ENCODE peak calls at places on chromosomes 5 and 9, in six cellular contexts. R is fibroblast of mammary gland, B is RWPE1, O is NB4, Y is posterior cingulate gyrus, V is AML-193. T is an unnamed sample.

GRCh38 chr9:133060417-133060841 is 1.4 kb upstream of the CEL start:
- DNase-seq in Y (no peak), V (peak; percentile 19), O (peak; percentile 80), R (no peak), B (no peak), T (no peak)

GRCh38 chr5:90696148-90696547 is 137.6 kb downstream of the ADGRV1 start:
- DNase-seq in R (no peak), B (no peak), V (peak; percentile 87), Y (no peak), O (peak; percentile 4), T (no peak)

GRCh38 chr5:91136271-91136670 is 246.8 kb downstream of the ARRDC3 start:
- DNase-seq in V (no peak), R (no peak), B (peak; percentile 78), Y (no peak), O (no peak), T (no peak)

GRCh38 chr9:126301985-126302603 is 24.5 kb upstream of the MVB12B start:
- DNase-seq in B (peak; percentile 79), V (peak; percentile 58), O (peak; percentile 73), R (peak; percentile 58), Y (peak; percentile 65), T (peak; percentile 18)

GRCh38 chr5:150175536-150175935 is 9.0 kb downstream of the CDX1 start:
- DNase-seq in R (peak; percentile 46), V (no peak), Y (no peak), O (peak; percentile 65), B (peak; percentile 55), T (no peak)

GRCh38 chr5:126480824-126481223 is 57.6 kb downstream of the GRAMD2B start:
- DNase-seq in Y (no peak), V (no peak), O (no peak), B (no peak), R (no peak), T (no peak)

GRCh38 chr5:142327111-142327842 is 2.5 kb upstream of the SPRY4 start:
- DNase-seq in O (no peak), Y (no peak), B (peak; percentile 65), V (no peak), R (peak; percentile 91), T (peak; percentile 78)

GRCh38 chr9:107249131-107249533 is 33.9 kb upstream of the RAD23B start:
- DNase-seq in B (peak; percentile 90), V (no peak), R (no peak), O (no peak), Y (no peak), T (peak; percentile 38)

GRCh38 chr5:56457887-56458451 is 224.8 kb upstream of the ANKRD55 start:
- DNase-seq in B (no peak), Y (peak; percentile 21), O (no peak), R (no peak), V (no peak), T (peak; percentile 72)

GRCh38 chr9:73270967-73271722 is 119.5 kb downstream of the ANXA1 start:
- DNase-seq in R (peak; percentile 92), V (peak; percentile 89), O (peak; percentile 69), Y (no peak), B (peak; percentile 90), T (peak; percentile 22)

GRCh38 chr5:317086-317811 is 4.3 kb upstream of the AHRR start:
- DNase-seq in V (peak; percentile 61), R (peak; percentile 68), O (peak; percentile 95), B (peak; percentile 40), Y (peak; percentile 64), T (no peak)

GRCh38 chr9:84141762-84142370 is 161.3 kb downstream of the RMI1 start:
- DNase-seq in B (no peak), O (no peak), R (no peak), Y (no peak), V (no peak), T (no peak)

GRCh38 chr9:132794730-132795380 is 83.2 kb downstream of the AK8 start:
- DNase-seq in R (no peak), V (no peak), Y (no peak), O (no peak), B (peak; percentile 56), T (no peak)

GRCh38 chr5:120464627-120465280 is 654 bp downstream of the PRR16 start:
- DNase-seq in V (no peak), R (peak; percentile 77), Y (peak; percentile 17), B (peak; percentile 27), O (peak; percentile 24), T (no peak)

GRCh38 chr5:149288437-149288836 is 16.8 kb downstream of the AFAP1L1 start:
- DNase-seq in Y (no peak), R (no peak), B (no peak), O (no peak), V (no peak), T (no peak)

GRCh38 chr5:100566382-100567141 is 31.4 kb downstream of the FAM174A start:
- DNase-seq in O (no peak), R (no peak), V (no peak), B (no peak), Y (no peak), T (no peak)

GRCh38 chr9:113675475-113675941 is 200.6 kb upstream of the ZNF618 start:
- DNase-seq in R (peak; percentile 100), B (peak; percentile 78), O (peak; percentile 90), V (no peak), Y (no peak), T (peak; percentile 99)

GRCh38 chr5:146848133-146848532 is 30.4 kb downstream of the PPP2R2B start:
- DNase-seq in Y (no peak), O (no peak), R (no peak), V (no peak), B (no peak), T (no peak)

GRCh38 chr5:130141689-130142320 is 237.5 kb downstream of the CHSY3 start:
- DNase-seq in V (no peak), Y (peak; percentile 59), B (peak; percentile 51), R (peak; percentile 56), O (peak; percentile 25), T (no peak)

GRCh38 chr9:132074736-132075135 is 4.9 kb downstream of the MED27 start:
- DNase-seq in R (peak; percentile 80), V (no peak), O (no peak), B (no peak), Y (no peak), T (no peak)

GRCh38 chr9:122812736-122813135 is 12.8 kb downstream of the OR1K1 start:
- DNase-seq in R (no peak), O (no peak), Y (no peak), B (no peak), V (no peak), T (no peak)

GRCh38 chr9:114588671-114589526 is 1.3 kb downstream of the ATP6V1G1 start:
- DNase-seq in O (no peak), R (peak; percentile 76), B (peak; percentile 57), V (no peak), Y (no peak), T (peak; percentile 18)

GRCh38 chr5:35877655-35878054 is 21.0 kb downstream of the IL7R start:
- DNase-seq in V (no peak), O (no peak), B (no peak), R (no peak), Y (no peak), T (no peak)

GRCh38 chr5:7850533-7851239 is at the start of gene CFAP90:
- DNase-seq in R (peak; percentile 35), B (no peak), Y (peak; percentile 55), V (no peak), O (no peak), T (no peak)

GRCh38 chr5:474826-475661 is 32.1 kb downstream of the EXOC3 start:
- DNase-seq in Y (no peak), R (no peak), O (no peak), V (no peak), B (no peak), T (no peak)

GRCh38 chr5:161414037-161414436 is 132.5 kb downstream of the GABRB2 start:
- DNase-seq in O (no peak), Y (no peak), B (no peak), V (no peak), R (peak; percentile 6), T (no peak)

GRCh38 chr9:136695955-136696354 is 8.7 kb upstream of the AGPAT2 start:
- DNase-seq in Y (no peak), O (peak; percentile 34), R (no peak), V (no peak), B (no peak), T (no peak)

GRCh38 chr9:97307091-97307490 is 368 bp upstream of the CCDC180 start:
- DNase-seq in V (no peak), O (no peak), Y (peak; percentile 79), R (peak; percentile 80), B (peak; percentile 54), T (no peak)

GRCh38 chr9:97501177-97501971 is at the start of gene TMOD1:
- DNase-seq in V (no peak), B (peak; percentile 93), R (no peak), Y (peak; percentile 71), O (peak; percentile 71), T (no peak)

GRCh38 chr5:12017037-12017436 is 112.8 kb upstream of the CTNND2 start:
- DNase-seq in O (no peak), V (no peak), Y (no peak), R (no peak), B (no peak), T (no peak)

GRCh38 chr9:73137286-73137899 is 14.3 kb upstream of the ANXA1 start:
- DNase-seq in R (peak; percentile 32), Y (no peak), B (no peak), O (no peak), V (no peak), T (no peak)

GRCh38 chr5:179874536-179875292 is 16.1 kb upstream of the MRNIP start:
- DNase-seq in O (no peak), R (no peak), V (no peak), B (no peak), Y (no peak), T (no peak)

GRCh38 chr5:50666261-50667078 is at the start of gene PARP8:
- DNase-seq in Y (peak; percentile 38), V (peak; percentile 30), B (peak; percentile 41), O (peak; percentile 89), R (peak; percentile 43), T (no peak)

GRCh38 chr5:122099060-122099790 is 21.2 kb upstream of the LOX start:
- DNase-seq in O (no peak), R (peak; percentile 86), B (peak; percentile 75), V (no peak), Y (no peak), T (no peak)

GRCh38 chr9:97570899-97571298 is 62.3 kb downstream of the TSTD2 start:
- DNase-seq in R (no peak), V (no peak), B (no peak), Y (no peak), O (no peak), T (no peak)

GRCh38 chr5:96329886-96330531 is 103.0 kb downstream of the PCSK1 start:
- DNase-seq in O (no peak), B (peak; percentile 31), V (no peak), R (peak; percentile 75), Y (no peak), T (no peak)

GRCh38 chr9:7785813-7786212 is 13.8 kb downstream of the DMAC1 start:
- DNase-seq in V (no peak), O (no peak), Y (no peak), R (no peak), B (no peak), T (no peak)

GRCh38 chr5:55737793-55738192 is at the start of gene DDX4:
- DNase-seq in R (no peak), B (no peak), O (no peak), Y (no peak), V (no peak), T (no peak)